ENCODE peak calls at places on chromosomes 4 and X, in ten cellular contexts. U is uterus; B is nephron progenitor cell; Y is mucosa of descending colon; L is GM10248; Z is dorsolateral prefrontal cortex; H is left lung; N is lung; A is CD4-positive, alpha-beta T cell; J is cardiac muscle cell. R is an unnamed sample.

GRCh38 chr4:24363751-24364150 is 220.6 kb downstream of the DHX15 start:
- DNase-seq in U (no peak), B (no peak), Y (no peak), L (no peak), Z (no peak), H (no peak), N (no peak), A (no peak), J (no peak), R (no peak)

GRCh38 chr4:153267013-153267412 is 62.8 kb downstream of the TRIM2 start:
- DNase-seq in U (no peak), B (no peak), Y (peak), L (no peak), Z (no peak), H (no peak), N (no peak), A (no peak), J (peak), R (no peak)

GRCh38 chr4:147117400-147117799 is 171.7 kb upstream of the TTC29 start:
- DNase-seq in U (peak), B (no peak), Y (peak), L (no peak), Z (no peak), H (no peak), N (no peak), A (no peak), J (peak), R (no peak)

GRCh38 chrX:130523460-130524394 is 121.9 kb downstream of the RBMX2 start:
- DNase-seq in U (peak), B (peak), Y (peak), L (no peak), Z (peak), H (no peak), N (no peak), A (no peak), J (peak), R (no peak)

GRCh38 chr4:123699823-123700822 is 303.5 kb downstream of the SPRY1 start:
- DNase-seq in U (no peak), B (no peak), Y (no peak), L (no peak), Z (no peak), H (no peak), N (no peak), A (no peak), J (peak), R (no peak)

GRCh38 chrX:136163694-136164093 is 16.4 kb downstream of the FHL1 start:
- DNase-seq in U (no peak), B (no peak), Y (no peak), L (no peak), Z (no peak), H (no peak), N (no peak), A (no peak), J (no peak), R (no peak)

GRCh38 chr4:152342293-152342692 is 193.6 kb downstream of the FBXW7 start:
- DNase-seq in U (no peak), B (no peak), Y (no peak), L (no peak), Z (no peak), H (no peak), N (no peak), A (no peak), J (no peak), R (no peak)

GRCh38 chrX:48910926-48911406 is 480 bp downstream of the SLC35A2 start:
- DNase-seq in U (no peak), B (no peak), Y (no peak), L (no peak), Z (no peak), H (no peak), N (no peak), A (no peak), J (no peak), R (no peak)

GRCh38 chr4:158484173-158484885 is 37.4 kb upstream of the RXFP1 start:
- DNase-seq in U (no peak), B (no peak), Y (no peak), L (no peak), Z (no peak), H (no peak), N (no peak), A (no peak), J (no peak), R (no peak)

GRCh38 chr4:31307026-31307425 is 586.9 kb downstream of the PCDH7 start:
- DNase-seq in U (no peak), B (no peak), Y (no peak), L (no peak), Z (no peak), H (no peak), N (no peak), A (no peak), J (no peak), R (no peak)

GRCh38 chrX:69565247-69565815 is 50.6 kb upstream of the EDA start:
- DNase-seq in U (no peak), B (no peak), Y (no peak), L (no peak), Z (no peak), H (no peak), N (no peak), A (no peak), J (no peak), R (no peak)

GRCh38 chr4:187236491-187236890 is 512.8 kb upstream of the FAT1 start:
- DNase-seq in U (no peak), B (no peak), Y (no peak), L (no peak), Z (no peak), H (no peak), N (no peak), A (no peak), J (peak), R (no peak)

DNA sequence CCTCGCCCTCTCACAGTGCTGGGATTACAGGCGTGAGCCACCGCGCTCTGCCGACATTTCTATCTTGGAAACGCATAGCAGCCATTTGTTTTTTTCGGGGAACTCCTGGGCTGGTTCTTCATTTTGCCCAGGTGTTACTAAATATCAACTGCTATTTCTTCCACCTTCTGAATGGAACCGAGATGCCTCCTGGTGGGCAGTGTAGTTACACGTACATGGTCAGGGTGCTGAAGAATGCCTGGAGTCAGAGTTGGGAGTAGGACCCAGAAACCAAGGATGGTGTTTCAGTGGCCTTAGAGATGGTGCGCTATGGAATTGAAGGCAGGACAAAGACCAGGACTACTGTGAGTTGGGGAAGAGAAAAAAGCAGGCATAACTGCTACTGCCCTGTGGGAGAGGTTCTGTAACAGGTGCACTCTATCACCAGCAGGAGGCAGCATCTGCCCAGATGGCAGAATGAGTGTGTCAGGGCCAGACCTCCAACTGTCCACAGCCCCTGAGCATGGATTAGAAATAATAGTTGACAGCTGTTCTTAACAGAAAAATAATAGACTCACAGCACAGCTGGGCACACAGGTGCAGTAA is 81.7 kb downstream of the ZC4H2 start:
- DNase-seq in U (no peak), B (peak), Y (peak), L (peak), Z (no peak), H (no peak), N (no peak), A (peak), J (no peak), R (peak)
- TF ChIP-seq CTCF in U (no peak), B (peak), Y (peak), L (peak), Z (no peak), H (peak), N (no peak), A (peak), J (no peak), R (peak)

GRCh38 chrX:1126738-1127137 is 85.7 kb downstream of the CRLF2 start:
- DNase-seq in U (no peak), B (no peak), Y (no peak), L (no peak), Z (no peak), H (no peak), N (no peak), A (no peak), J (no peak), R (no peak)
- TF ChIP-seq CTCF in U (no peak), B (no peak), Y (no peak), L (no peak), Z (no peak), H (no peak), N (no peak), A (no peak), J (no peak), R (no peak)

GRCh38 chrX:153778684-153779101 is 2.1 kb upstream of the SRPK3 start:
- DNase-seq in U (no peak), B (no peak), Y (no peak), L (no peak), Z (no peak), H (no peak), N (no peak), A (no peak), J (no peak), R (no peak)
- TF ChIP-seq CTCF in U (no peak), B (no peak), Y (no peak), L (no peak), Z (no peak), H (no peak), N (no peak), A (no peak), J (no peak), R (no peak)

DNA sequence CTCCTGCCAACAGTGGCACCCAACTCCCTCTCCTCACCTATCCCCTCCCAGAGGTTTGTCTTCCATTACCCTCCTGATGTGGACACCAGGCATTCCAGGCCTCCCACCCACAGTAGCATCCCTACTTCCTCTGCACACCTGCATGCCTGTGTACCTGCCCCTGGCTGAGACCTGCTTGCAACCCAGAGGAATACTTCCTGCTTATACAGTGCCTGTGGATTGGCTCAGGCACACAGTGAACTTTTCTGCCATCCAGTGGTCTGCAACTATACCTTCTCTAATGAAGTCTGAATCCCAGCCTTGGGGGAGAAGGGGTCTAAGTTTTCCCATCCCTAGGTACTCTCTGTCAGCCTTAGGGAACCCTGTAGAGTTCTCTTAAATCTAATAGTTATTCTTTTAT is 169.9 kb downstream of the IQCM start:
- DNase-seq in U (no peak), B (no peak), Y (no peak), L (no peak), Z (no peak), H (no peak), N (no peak), A (no peak), J (no peak), R (no peak)
- TF ChIP-seq CTCF in U (no peak), B (no peak), Y (no peak), L (no peak), Z (no peak), H (no peak), N (no peak), A (no peak), J (no peak), R (no peak)

GRCh38 chr4:164926301-164926700 is 49.3 kb downstream of the APELA start:
- DNase-seq in U (no peak), B (no peak), Y (no peak), L (no peak), Z (no peak), H (no peak), N (no peak), A (no peak), J (no peak), R (no peak)

GRCh38 chr4:164935363-164935762 is 42.1 kb downstream of the TRIM61 start:
- DNase-seq in U (no peak), B (no peak), Y (no peak), L (peak), Z (no peak), H (no peak), N (no peak), A (no peak), J (no peak), R (peak)

GRCh38 chr4:164933244-164933643 is 44.2 kb downstream of the TRIM61 start:
- DNase-seq in U (no peak), B (no peak), Y (no peak), L (no peak), Z (no peak), H (no peak), N (no peak), A (no peak), J (no peak), R (no peak)

GRCh38 chr4:164930647-164931046 is 46.8 kb downstream of the TRIM61 start:
- DNase-seq in U (no peak), B (no peak), Y (peak), L (no peak), Z (no peak), H (no peak), N (no peak), A (no peak), J (no peak), R (no peak)

GRCh38 chr4:164931551-164932324 is 45.7 kb downstream of the TRIM61 start:
- DNase-seq in U (no peak), B (no peak), Y (no peak), L (no peak), Z (no peak), H (no peak), N (no peak), A (no peak), J (no peak), R (no peak)
- TF ChIP-seq CTCF in U (no peak), B (no peak), Y (no peak), L (no peak), Z (no peak), H (no peak), N (no peak), A (no peak), J (no peak), R (no peak)

GRCh38 chr4:121943941-121944340 is 7.9 kb downstream of the TRPC3 start:
- DNase-seq in U (no peak), B (peak), Y (no peak), L (peak), Z (no peak), H (no peak), N (no peak), A (no peak), J (no peak), R (peak)
- TF ChIP-seq CTCF in U (no peak), B (peak), Y (no peak), L (peak), Z (no peak), H (no peak), N (no peak), A (no peak), J (no peak), R (peak)

DNA sequence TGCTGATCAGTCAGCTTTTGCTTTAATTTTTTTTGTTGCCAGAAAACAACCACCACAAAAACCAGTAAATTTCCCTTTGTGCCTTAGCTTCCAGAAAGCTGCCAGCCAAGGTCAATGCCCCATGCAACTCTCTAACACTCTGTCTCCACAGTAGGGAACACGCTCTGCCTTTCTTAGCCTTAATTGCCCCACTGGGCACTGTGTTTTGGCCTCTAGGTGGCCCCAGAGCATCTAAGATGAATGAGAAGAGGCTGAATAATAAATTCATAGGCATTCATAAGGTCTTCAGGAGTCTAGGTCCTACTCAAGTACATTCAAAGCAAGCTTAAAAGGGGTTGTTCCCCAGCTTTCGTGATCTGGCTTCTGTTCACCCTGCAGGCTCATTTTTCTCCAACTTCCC is 57.7 kb upstream of the PASD1 start:
- DNase-seq in U (no peak), B (peak), Y (peak), L (no peak), Z (no peak), H (no peak), N (no peak), A (no peak), J (peak), R (peak)
- TF ChIP-seq CTCF in U (no peak), B (peak), Y (no peak), L (peak), Z (no peak), H (no peak), N (no peak), A (no peak), J (peak), R (no peak)

GRCh38 chr4:113684534-113685091 is 76.9 kb downstream of the CAMK2D start:
- DNase-seq in U (peak), B (no peak), Y (peak), L (no peak), Z (peak), H (no peak), N (no peak), A (no peak), J (peak), R (no peak)
- TF ChIP-seq CTCF in U (no peak), B (no peak), Y (no peak), L (no peak), Z (peak), H (no peak), N (no peak), A (no peak), J (peak), R (no peak)

GRCh38 chr4:86857341-86858052 is 8.3 kb upstream of the SLC10A6 start:
- DNase-seq in U (no peak), B (no peak), Y (no peak), L (no peak), Z (no peak), H (no peak), N (no peak), A (no peak), J (no peak), R (no peak)

GRCh38 chr4:86853209-86853608 is 4.0 kb upstream of the SLC10A6 start:
- DNase-seq in U (no peak), B (no peak), Y (no peak), L (no peak), Z (no peak), H (no peak), N (no peak), A (no peak), J (no peak), R (no peak)

GRCh38 chr4:86856896-86857295 is 7.7 kb upstream of the SLC10A6 start:
- DNase-seq in U (no peak), B (no peak), Y (no peak), L (no peak), Z (no peak), H (no peak), N (no peak), A (no peak), J (no peak), R (no peak)

DNA sequence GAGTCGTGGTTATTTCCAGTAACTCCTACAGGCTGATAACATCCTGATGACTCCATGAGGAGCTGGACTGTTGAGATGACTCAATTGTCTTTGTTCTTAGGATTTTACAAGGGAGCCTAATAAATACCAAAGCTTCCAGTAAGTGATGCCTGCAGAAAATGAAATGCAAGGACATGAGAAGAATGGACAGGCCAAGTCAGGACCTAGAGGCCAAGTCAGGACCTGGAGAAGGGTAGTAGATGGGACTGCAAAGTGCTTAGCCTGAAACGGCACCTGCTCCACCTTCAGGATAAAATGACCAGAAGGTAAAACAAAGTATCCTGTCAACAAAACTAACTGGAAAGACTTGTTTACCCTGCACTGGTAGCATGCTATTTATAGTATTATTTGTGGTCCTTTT is 6.4 kb upstream of the SLC10A6 start:
- DNase-seq in U (no peak), B (no peak), Y (no peak), L (no peak), Z (no peak), H (no peak), N (no peak), A (no peak), J (peak), R (no peak)
- TF ChIP-seq CTCF in U (no peak), B (no peak), Y (no peak), L (no peak), Z (no peak), H (no peak), N (no peak), A (no peak), J (no peak), R (no peak)

GRCh38 chrX:418927-419729 is 32.4 kb upstream of the PPP2R3B start:
- DNase-seq in U (no peak), B (peak), Y (no peak), L (no peak), Z (no peak), H (no peak), N (no peak), A (no peak), J (no peak), R (no peak)

GRCh38 chrX:421646-422325 is 35.1 kb upstream of the PPP2R3B start:
- DNase-seq in U (no peak), B (peak), Y (no peak), L (no peak), Z (no peak), H (no peak), N (no peak), A (no peak), J (no peak), R (no peak)

GRCh38 chrX:425056-425455 is 38.3 kb upstream of the PPP2R3B start:
- DNase-seq in U (no peak), B (no peak), Y (no peak), L (no peak), Z (no peak), H (no peak), N (no peak), A (no peak), J (no peak), R (no peak)

GRCh38 chrX:420496-421223 is 34.0 kb upstream of the PPP2R3B start:
- DNase-seq in U (no peak), B (no peak), Y (no peak), L (no peak), Z (no peak), H (no peak), N (no peak), A (no peak), J (no peak), R (no peak)
- TF ChIP-seq CTCF in U (no peak), B (no peak), Y (no peak), L (no peak), Z (no peak), H (no peak), N (no peak), A (no peak), J (no peak), R (no peak)